ENCODE peak calls at places on chromosome 6, in seven cellular contexts. B is uterus; Y is hepatocyte; G is RWPE1; N is brain microvascular endothelial cell; U is CD8-positive, alpha-beta T cell; Q is activated B cell treated with CpG ODN at 0.5 μM for 24 hours. X is an unnamed sample.
A peak's percentile ranks its signal among the peaks of the same experiment; 100 is the strongest.

GRCh38 chr6:108200631-108201030 is 34.8 kb downstream of the NR2E1 start:
- DNase-seq in B (no peak), Y (peak; percentile 26), G (peak; percentile 52), N (peak; percentile 7), U (no peak), Q (no peak), X (no peak)

GRCh38 chr6:90284745-90285481 is 11.7 kb downstream of the BACH2 start:
- DNase-seq in B (no peak), Y (no peak), G (peak; percentile 33), N (peak; percentile 63), U (no peak), Q (no peak), X (no peak)

GRCh38 chr6:6736753-6737654 is 148.5 kb downstream of the LY86 start:
- DNase-seq in B (peak; percentile 89), Y (peak; percentile 69), G (no peak), N (no peak), U (no peak), Q (no peak), X (peak; percentile 69)

GRCh38 chr6:30897882-30898281 is 10.1 kb upstream of the GTF2H4 start:
- DNase-seq in B (no peak), Y (no peak), G (no peak), N (no peak), U (no peak), Q (no peak), X (peak; percentile 34)

GRCh38 chr6:41877051-41877680 is 18.0 kb downstream of the USP49 start:
- DNase-seq in B (no peak), Y (no peak), G (no peak), N (no peak), U (no peak), Q (no peak), X (no peak)

GRCh38 chr6:139943391-139943790 is 568.9 kb upstream of the CITED2 start:
- DNase-seq in B (no peak), Y (peak; percentile 54), G (peak; percentile 56), N (peak; percentile 79), U (no peak), Q (no peak), X (no peak)

GRCh38 chr6:2938004-2938631 is 33.2 kb downstream of the SERPINB6 start:
- DNase-seq in B (no peak), Y (no peak), G (no peak), N (no peak), U (no peak), Q (no peak), X (no peak)

GRCh38 chr6:48036316-48036715 is 74.7 kb downstream of the PTCHD4 start:
- DNase-seq in B (no peak), Y (no peak), G (no peak), N (peak; percentile 2), U (no peak), Q (no peak), X (no peak)

GRCh38 chr6:112307707-112308106 is 39.4 kb upstream of the RFPL4B start:
- DNase-seq in B (no peak), Y (no peak), G (no peak), N (no peak), U (no peak), Q (peak; percentile 20), X (no peak)

GRCh38 chr6:165573671-165574070 is 89.4 kb downstream of the PDE10A start:
- DNase-seq in B (peak; percentile 65), Y (peak; percentile 56), G (no peak), N (peak; percentile 95), U (no peak), Q (no peak), X (no peak)

GRCh38 chr6:1893470-1894130 is 283.9 kb downstream of the FOXC1 start:
- DNase-seq in B (no peak), Y (no peak), G (no peak), N (no peak), U (no peak), Q (no peak), X (no peak)

GRCh38 chr6:17808609-17809008 is 101.9 kb upstream of the NUP153 start:
- DNase-seq in B (no peak), Y (no peak), G (no peak), N (no peak), U (no peak), Q (no peak), X (no peak)

GRCh38 chr6:124795879-124796838 is 166.1 kb upstream of the RNF217 start:
- DNase-seq in B (no peak), Y (peak; percentile 30), G (peak; percentile 33), N (peak; percentile 38), U (no peak), Q (no peak), X (no peak)

GRCh38 chr6:163711615-163712568 is 297.4 kb downstream of the QKI start:
- DNase-seq in B (peak; percentile 67), Y (no peak), G (peak; percentile 9), N (no peak), U (no peak), Q (peak; percentile 48), X (peak; percentile 86)

GRCh38 chr6:7673063-7673536 is 52.8 kb upstream of the BMP6 start:
- DNase-seq in B (peak; percentile 19), Y (peak; percentile 27), G (peak; percentile 88), N (peak; percentile 3), U (no peak), Q (no peak), X (peak; percentile 62)

DNA sequence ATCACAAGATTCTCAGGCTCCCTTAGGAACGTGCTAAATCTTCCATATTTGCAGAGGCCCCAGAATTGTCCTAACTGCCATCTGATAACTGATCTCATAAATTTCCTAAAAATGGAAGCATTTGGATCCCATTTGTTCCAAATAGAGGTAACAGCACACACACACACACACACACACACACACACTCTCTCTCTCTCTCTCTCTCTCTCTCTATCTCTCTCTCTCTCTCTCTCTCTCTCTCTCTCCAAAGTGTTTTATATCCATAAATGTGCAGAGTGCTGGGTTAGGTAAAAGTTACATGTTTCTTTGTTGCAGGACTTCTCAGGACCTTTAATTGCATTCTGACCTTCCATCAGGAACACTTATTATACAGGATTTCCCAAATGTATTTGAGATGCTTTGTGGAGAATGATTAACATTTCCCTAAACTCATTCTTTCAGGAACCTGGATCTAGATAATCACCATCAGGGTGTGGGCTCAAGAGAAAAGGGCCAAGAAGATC is 8.5 kb upstream of the STK38 start:
- DNase-seq in B (no peak), Y (no peak), G (no peak), N (no peak), U (no peak), Q (no peak), X (no peak)
- TF ChIP-seq CTCF in B (no peak), Y (no peak), G (no peak), N (no peak), U (no peak), Q (no peak), X (no peak)

DNA sequence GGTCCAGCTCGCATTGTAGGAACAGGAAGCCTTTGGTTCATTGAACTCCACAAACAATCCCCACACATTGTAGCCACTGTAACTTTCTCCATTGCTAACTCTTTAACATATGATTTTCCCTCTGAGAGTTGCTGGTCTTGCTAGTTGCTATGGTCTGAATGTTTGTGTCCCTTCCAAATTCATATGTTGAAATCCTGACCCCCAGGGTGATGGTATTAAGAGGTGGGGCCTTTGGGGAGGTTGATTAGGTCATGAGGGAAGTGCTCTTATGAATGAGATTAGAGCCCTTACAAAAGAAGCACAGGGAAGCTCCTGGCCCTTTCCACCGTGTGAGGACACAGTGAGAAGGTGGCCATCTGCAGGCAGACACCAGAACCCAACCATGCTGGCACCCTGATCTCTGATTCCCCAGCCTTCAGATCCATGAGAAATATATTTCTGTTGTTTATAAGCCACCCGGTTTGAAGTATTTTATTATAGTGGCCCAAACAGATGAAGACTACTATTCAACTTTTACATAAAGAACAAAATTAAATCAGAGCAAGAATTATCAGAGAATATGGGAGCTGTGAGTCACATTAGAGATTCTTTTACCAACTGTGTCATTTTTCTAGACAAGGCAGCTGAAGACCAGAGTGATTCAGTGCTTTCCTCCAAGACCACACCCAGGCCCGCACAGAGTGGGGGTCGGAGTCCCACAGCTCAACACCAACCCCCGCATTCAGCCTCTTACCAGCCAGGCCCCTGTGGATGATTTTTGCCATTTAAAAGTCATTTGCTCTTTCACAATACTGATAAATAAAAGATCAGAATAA is 143.0 kb downstream of the SAMD5 start:
- DNase-seq in B (no peak), Y (no peak), G (no peak), N (peak; percentile 56), U (no peak), Q (no peak), X (no peak)
- TF ChIP-seq CTCF in B (no peak), Y (no peak), G (no peak), N (peak; percentile 56), U (no peak), Q (no peak), X (no peak)

GRCh38 chr6:123418101-123418500 is 218.6 kb downstream of the TRDN start:
- DNase-seq in B (no peak), Y (peak; percentile 8), G (no peak), N (no peak), U (no peak), Q (no peak), X (no peak)

GRCh38 chr6:123417411-123417810 is 219.3 kb downstream of the TRDN start:
- DNase-seq in B (no peak), Y (no peak), G (no peak), N (no peak), U (no peak), Q (no peak), X (no peak)

GRCh38 chr6:123415844-123416468 is 220.8 kb downstream of the TRDN start:
- DNase-seq in B (peak; percentile 22), Y (peak; percentile 80), G (peak; percentile 8), N (peak; percentile 52), U (peak; percentile 4), Q (no peak), X (no peak)
- TF ChIP-seq CTCF in B (peak; percentile 56), Y (peak; percentile 88), G (peak; percentile 77), N (peak; percentile 62), U (peak; percentile 47), Q (no peak), X (peak; percentile 63)

GRCh38 chr6:96016781-96017180 is 1.0 kb downstream of the FUT9 start:
- DNase-seq in B (no peak), Y (no peak), G (no peak), N (no peak), U (no peak), Q (no peak), X (no peak)

GRCh38 chr6:96014846-96015245 is 928 bp upstream of the FUT9 start:
- DNase-seq in B (no peak), Y (no peak), G (no peak), N (no peak), U (no peak), Q (no peak), X (no peak)

GRCh38 chr6:96013531-96013930 is 2.2 kb upstream of the FUT9 start:
- DNase-seq in B (no peak), Y (no peak), G (no peak), N (no peak), U (no peak), Q (no peak), X (no peak)

GRCh38 chr6:96015791-96016776 is at the start of gene FUT9:
- DNase-seq in B (no peak), Y (peak; percentile 46), G (no peak), N (no peak), U (no peak), Q (no peak), X (no peak)

GRCh38 chr6:96015321-96015790 is 418 bp upstream of the FUT9 start:
- DNase-seq in B (no peak), Y (peak; percentile 39), G (no peak), N (no peak), U (no peak), Q (no peak), X (no peak)
- TF ChIP-seq CTCF in B (no peak), Y (no peak), G (no peak), N (no peak), U (no peak), Q (no peak), X (no peak)

X was measured in lower lobe of right lung.